ENCODE peak calls at places on chromosome 17, in eight cellular contexts. E is iris pigment epithelial cell; Y is activated T-helper 1 cell treated with anti-CD3 and anti-CD28 coated beads, Interleukin-2, amount 50 U/mL, for 16 hours; N is SW480; V is stimulated activated CD8-positive, alpha-beta memory T cell treated with anti-CD3 and anti-CD28 coated beads, Interleukin-4, amount 100 ng/mL, for 1 hour; H is left colon; Z is NCI-H2029; B is erythroblast. Q is an unnamed sample.
A peak's percentile ranks its signal among the peaks of the same experiment; 100 is the strongest.

GRCh38 chr17:39769974-39770587 is 32.3 kb downstream of the GRB7 start:
- DNase-seq in N (peak; percentile 96), B (no peak), H (no peak), Y (no peak), E (no peak), V (no peak), Z (peak; percentile 53), Q (peak; percentile 86)

GRCh38 chr17:45332505-45332904 is 15.7 kb upstream of the MAP3K14 start:
- DNase-seq in B (no peak), Z (no peak), V (no peak), H (peak; percentile 1), E (no peak), N (no peak), Y (no peak), Q (no peak)

GRCh38 chr17:57424273-57424672 is 167.9 kb downstream of the MSI2 start:
- DNase-seq in E (no peak), Z (no peak), B (no peak), Y (no peak), N (no peak), V (no peak), H (no peak), Q (no peak)

GRCh38 chr17:37107406-37108083 is 158.8 kb downstream of the AATF start:
- DNase-seq in H (no peak), N (no peak), B (no peak), V (no peak), Z (no peak), Y (no peak), E (peak; percentile 46), Q (no peak)

GRCh38 chr17:43483674-43484551 is at the start of gene DHX8:
- DNase-seq in Z (peak; percentile 97), B (peak; percentile 99), Y (peak; percentile 98), E (peak; percentile 99), N (peak; percentile 100), H (peak; percentile 99), V (peak; percentile 98), Q (peak; percentile 99)

GRCh38 chr17:37490022-37490587 is 414 bp downstream of the DUSP14 start:
- DNase-seq in Y (peak; percentile 36), H (peak; percentile 75), B (peak; percentile 66), V (peak; percentile 28), E (peak; percentile 69), Z (peak; percentile 2), N (peak; percentile 77), Q (peak; percentile 14)

GRCh38 chr17:28196637-28197036 is 122.4 kb upstream of the TMEM97 start:
- DNase-seq in Y (no peak), E (no peak), Z (no peak), N (no peak), B (no peak), H (no peak), V (no peak), Q (no peak)

GRCh38 chr17:81621494-81622230 is 15.2 kb downstream of the NPLOC4 start:
- DNase-seq in Z (no peak), E (no peak), Y (no peak), B (no peak), H (no peak), N (no peak), V (no peak), Q (no peak)

GRCh38 chr17:81927145-81927652 is 336 bp downstream of the MAFG start:
- DNase-seq in B (no peak), H (peak; percentile 45), E (no peak), N (no peak), Z (no peak), V (no peak), Y (no peak), Q (no peak)

GRCh38 chr17:36849871-36850348 is 87.4 kb upstream of the LHX1 start:
- DNase-seq in E (peak; percentile 85), B (peak; percentile 18), H (no peak), V (no peak), N (peak; percentile 95), Y (no peak), Z (no peak), Q (no peak)

GRCh38 chr17:45270828-45271418 is 9.0 kb upstream of the SPATA32 start:
- DNase-seq in Y (no peak), H (no peak), E (no peak), V (no peak), N (no peak), B (peak; percentile 51), Z (no peak), Q (no peak)

GRCh38 chr17:56290486-56291118 is 137.3 kb downstream of the ANKFN1 start:
- DNase-seq in N (no peak), E (no peak), Y (no peak), H (no peak), V (no peak), Z (peak; percentile 4), B (no peak), Q (no peak)

GRCh38 chr17:62062936-62063335 is 2.1 kb downstream of the MED13 start:
- DNase-seq in B (peak; percentile 45), Y (no peak), Z (no peak), N (no peak), V (no peak), E (no peak), H (no peak), Q (no peak)

GRCh38 chr17:66849851-66850580 is 15.1 kb downstream of the CACNG5 start:
- DNase-seq in B (no peak), N (no peak), Z (no peak), H (no peak), E (no peak), Y (no peak), V (no peak), Q (no peak)

GRCh38 chr17:9940826-9941225 is 35.8 kb upstream of the RCVRN start:
- DNase-seq in E (no peak), N (no peak), V (no peak), Z (no peak), Y (no peak), B (no peak), H (no peak), Q (no peak)

GRCh38 chr17:78227455-78227916 is 3.9 kb upstream of the TMEM235 start:
- DNase-seq in B (no peak), Z (no peak), Y (no peak), N (no peak), H (no peak), E (no peak), V (no peak), Q (no peak)

GRCh38 chr17:28944862-28945741 is 6.2 kb downstream of the PHF12 start:
- DNase-seq in B (no peak), H (no peak), N (no peak), Z (no peak), Y (no peak), V (no peak), E (peak; percentile 42), Q (no peak)

GRCh38 chr17:79922161-79922569 is 82.9 kb upstream of the CBX4 start:
- DNase-seq in E (no peak), B (no peak), H (peak; percentile 50), Y (no peak), V (no peak), N (no peak), Z (no peak), Q (no peak)

GRCh38 chr17:28325221-28325620 is 6.2 kb downstream of the TMEM97 start:
- DNase-seq in Y (no peak), E (no peak), N (no peak), B (no peak), H (no peak), V (no peak), Z (no peak), Q (no peak)

GRCh38 chr17:78058581-78058980 is 70.0 kb downstream of the TMC6 start:
- DNase-seq in V (no peak), Z (no peak), E (no peak), H (no peak), N (no peak), Y (no peak), B (no peak), Q (no peak)

GRCh38 chr17:78257810-78258322 is 26.4 kb downstream of the TMEM235 start:
- DNase-seq in B (peak; percentile 48), Y (no peak), Z (no peak), E (peak; percentile 90), N (no peak), V (no peak), H (no peak), Q (no peak)

GRCh38 chr17:57459286-57459915 is 203.1 kb downstream of the MSI2 start:
- DNase-seq in B (no peak), E (peak; percentile 84), N (peak; percentile 81), H (no peak), Z (peak; percentile 27), V (no peak), Y (no peak), Q (no peak)

GRCh38 chr17:21371511-21372081 is 4.6 kb upstream of the KCNJ12 start:
- DNase-seq in Z (no peak), H (peak; percentile 23), V (no peak), Y (no peak), B (no peak), N (no peak), E (no peak), Q (no peak)

GRCh38 chr17:29682054-29682453 is 59.3 kb upstream of the CORO6 start:
- DNase-seq in Y (no peak), V (no peak), B (no peak), H (no peak), N (no peak), Z (no peak), E (peak; percentile 42), Q (no peak)

GRCh38 chr17:28173071-28173561 is 130.6 kb downstream of the NLK start:
- DNase-seq in Y (no peak), V (no peak), H (no peak), Z (no peak), N (no peak), B (peak; percentile 81), E (no peak), Q (no peak)

GRCh38 chr17:47883589-47884426 is 12.2 kb upstream of the SP2 start:
- DNase-seq in Z (no peak), H (peak; percentile 63), Y (no peak), E (no peak), V (no peak), N (no peak), B (no peak), Q (no peak)

Q was measured in DMS153.